ENCODE peak calls at places on chromosomes 16 and 17, in six cellular contexts. U, B, Z, D, O and R are unnamed samples.

GRCh38 chr17:57784226-57784895 is 39.3 kb upstream of the CCDC182 start:
- DNase-seq in U (no peak), B (no peak), Z (no peak), D (no peak), O (no peak), R (no peak)

GRCh38 chr17:38545531-38546225 is 60.1 kb downstream of the SRCIN1 start:
- DNase-seq in U (no peak), B (no peak), Z (no peak), D (no peak), O (no peak), R (no peak)

GRCh38 chr16:31187808-31188189 is 7.9 kb downstream of the FUS start:
- DNase-seq in U (no peak), B (no peak), Z (no peak), D (no peak), O (no peak), R (no peak)

GRCh38 chr16:85757341-85757822 is 6.5 kb upstream of the C16orf74 start:
- DNase-seq in U (no peak), B (no peak), Z (no peak), D (no peak), O (no peak), R (no peak)

GRCh38 chr17:80469667-80470066 is 6.7 kb downstream of the NPTX1 start:
- DNase-seq in U (no peak), B (no peak), Z (no peak), D (no peak), O (no peak), R (no peak)

GRCh38 chr17:64291268-64291851 is 28.3 kb upstream of the TEX2 start:
- DNase-seq in U (no peak), B (no peak), Z (no peak), D (no peak), O (no peak), R (no peak)

GRCh38 chr17:73598131-73598680 is 46.0 kb downstream of the SDK2 start:
- DNase-seq in U (no peak), B (no peak), Z (no peak), D (no peak), O (no peak), R (no peak)

GRCh38 chr16:66503030-66503429 is 46.9 kb downstream of the TK2 start:
- DNase-seq in U (no peak), B (no peak), Z (no peak), D (no peak), O (no peak), R (peak)

GRCh38 chr17:28345420-28346198 is 10.0 kb downstream of the TNFAIP1 start:
- DNase-seq in U (no peak), B (no peak), Z (no peak), D (peak), O (no peak), R (peak)

GRCh38 chr16:27154573-27155521 is 48.5 kb upstream of the KDM8 start:
- DNase-seq in U (peak), B (no peak), Z (no peak), D (peak), O (peak), R (peak)

GRCh38 chr17:18323007-18323406 is 7.9 kb downstream of the SMCR8 start:
- DNase-seq in U (peak), B (no peak), Z (no peak), D (no peak), O (no peak), R (no peak)

GRCh38 chr16:69411064-69411985 is 13.1 kb upstream of the CYB5B start:
- DNase-seq in U (no peak), B (no peak), Z (no peak), D (no peak), O (no peak), R (no peak)

GRCh38 chr16:24766057-24766456 is 36.6 kb downstream of the TNRC6A start:
- DNase-seq in U (no peak), B (no peak), Z (no peak), D (no peak), O (no peak), R (no peak)

GRCh38 chr16:54425681-54426549 is 139.3 kb upstream of the IRX3 start:
- DNase-seq in U (no peak), B (no peak), Z (no peak), D (peak), O (no peak), R (no peak)

GRCh38 chr16:83561876-83562275 is 245.9 kb upstream of the HSBP1 start:
- DNase-seq in U (no peak), B (no peak), Z (no peak), D (no peak), O (peak), R (no peak)

GRCh38 chr16:77043076-77043475 is 147.9 kb upstream of the MON1B start:
- DNase-seq in U (peak), B (no peak), Z (no peak), D (peak), O (no peak), R (no peak)

GRCh38 chr17:78075545-78075944 is 53.0 kb downstream of the TMC6 start:
- DNase-seq in U (no peak), B (no peak), Z (peak), D (no peak), O (no peak), R (no peak)

GRCh38 chr16:70437017-70437581 is 1.8 kb downstream of the ST3GAL2 start:
- DNase-seq in U (no peak), B (no peak), Z (no peak), D (no peak), O (no peak), R (no peak)

GRCh38 chr17:1557355-1558095 is 5.1 kb downstream of the PITPNA start:
- DNase-seq in U (no peak), B (no peak), Z (no peak), D (no peak), O (no peak), R (no peak)

GRCh38 chr17:79622201-79622601 is 11.3 kb upstream of the RBFOX3 start:
- DNase-seq in U (no peak), B (no peak), Z (peak), D (no peak), O (no peak), R (peak)

GRCh38 chr17:76024353-76024752 is 2.8 kb downstream of the EVPL start:
- DNase-seq in U (no peak), B (no peak), Z (no peak), D (no peak), O (no peak), R (no peak)

GRCh38 chr17:12282056-12282455 is 261.4 kb downstream of the MAP2K4 start:
- DNase-seq in U (peak), B (no peak), Z (no peak), D (no peak), O (no peak), R (no peak)

GRCh38 chr16:78955206-78955605 is 645.3 kb downstream of the MAF start:
- DNase-seq in U (no peak), B (no peak), Z (no peak), D (no peak), O (no peak), R (no peak)

GRCh38 chr16:46844771-46845170 is 13.8 kb upstream of the C16orf87 start:
- DNase-seq in U (no peak), B (no peak), Z (no peak), D (no peak), O (no peak), R (no peak)

GRCh38 chr16:89080251-89080853 is 13.3 kb upstream of the ACSF3 start:
- DNase-seq in U (no peak), B (no peak), Z (no peak), D (no peak), O (no peak), R (peak)

GRCh38 chr17:7977039-7977438 is 25.4 kb upstream of the GUCY2D start:
- DNase-seq in U (no peak), B (no peak), Z (no peak), D (no peak), O (no peak), R (peak)

GRCh38 chr17:57422574-57423164 is 166.3 kb downstream of the MSI2 start:
- DNase-seq in U (no peak), B (peak), Z (no peak), D (no peak), O (no peak), R (no peak)

GRCh38 chr16:59597269-59597668 is 863.2 kb upstream of the GOT2 start:
- DNase-seq in U (no peak), B (no peak), Z (no peak), D (no peak), O (no peak), R (no peak)

GRCh38 chr16:10100829-10101228 is 81.4 kb downstream of the GRIN2A start:
- DNase-seq in U (no peak), B (no peak), Z (no peak), D (no peak), O (no peak), R (no peak)

GRCh38 chr16:49528035-49528434 is 154.4 kb downstream of the C16orf78 start:
- DNase-seq in U (no peak), B (no peak), Z (no peak), D (peak), O (no peak), R (no peak)
- H3K4me3 ChIP-seq in U (no peak), B (peak), Z (peak), D (no peak), O (no peak), R (no peak)

DNA sequence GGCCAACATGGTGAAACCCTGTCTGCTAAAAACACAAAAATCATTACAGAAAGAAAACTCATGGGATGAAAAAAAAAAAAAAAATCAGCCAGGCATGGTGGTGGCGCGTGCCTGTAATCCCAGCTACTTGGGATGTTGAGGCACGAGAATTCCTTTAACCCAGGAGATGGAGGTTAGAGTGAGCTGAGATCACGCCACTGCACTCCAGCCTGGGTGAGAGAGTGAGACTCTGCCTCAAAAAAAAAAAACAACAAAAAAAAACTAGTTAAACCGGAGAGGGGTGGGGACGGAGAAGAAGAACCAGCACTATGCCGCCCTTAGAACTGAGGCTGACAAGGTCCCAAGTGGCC is 7.4 kb upstream of the NOTUM start:
- DNase-seq in U (no peak), B (no peak), Z (no peak), D (no peak), O (no peak), R (no peak)
- H3K4me3 ChIP-seq in U (peak), B (peak), Z (peak), D (no peak), O (no peak), R (no peak)

DNA sequence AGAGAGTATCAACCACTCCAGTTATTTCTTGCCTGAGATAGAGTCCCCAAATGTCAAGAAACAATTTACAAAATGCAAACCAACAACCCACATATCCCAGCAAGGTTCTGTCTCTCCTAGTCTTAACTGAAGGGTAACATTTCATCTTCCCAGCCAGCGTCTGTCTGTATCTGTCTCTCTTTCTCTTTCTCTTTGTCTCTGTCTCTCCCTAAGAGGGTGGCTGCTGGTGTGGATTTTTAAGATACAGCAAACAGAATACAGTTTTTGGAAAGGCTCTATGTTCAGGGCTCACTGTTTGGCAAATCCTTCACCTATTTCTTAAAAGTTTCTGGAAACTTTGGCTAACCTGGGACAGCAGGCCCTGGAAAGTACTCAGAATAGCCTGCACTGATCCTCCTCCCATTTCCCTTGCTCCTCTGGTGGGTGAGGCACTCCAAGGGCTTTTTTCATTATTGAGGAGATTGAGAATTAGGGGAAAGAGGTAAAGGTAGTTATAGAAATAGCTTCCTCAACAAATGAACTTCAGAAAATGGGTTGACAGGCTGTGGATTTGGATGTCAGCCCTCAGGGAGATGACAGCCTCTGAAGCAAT is 6.2 kb downstream of the HOXB4 start:
- DNase-seq in U (no peak), B (no peak), Z (no peak), D (no peak), O (no peak), R (no peak)
- H3K4me3 ChIP-seq in U (no peak), B (peak), Z (no peak), D (no peak), O (no peak), R (no peak)

GRCh38 chr17:50534222-50534978 is 1.9 kb downstream of the EPN3 start:
- DNase-seq in U (peak), B (no peak), Z (no peak), D (peak), O (no peak), R (no peak)

GRCh38 chr17:50533185-50533584 is 650 bp downstream of the EPN3 start:
- DNase-seq in U (no peak), B (no peak), Z (no peak), D (no peak), O (no peak), R (no peak)

GRCh38 chr17:50532452-50533024 is at the start of gene EPN3:
- DNase-seq in U (no peak), B (no peak), Z (no peak), D (peak), O (no peak), R (peak)

GRCh38 chr17:50534979-50535326 is 2.4 kb downstream of the EPN3 start:
- DNase-seq in U (no peak), B (no peak), Z (no peak), D (no peak), O (no peak), R (no peak)

DNA sequence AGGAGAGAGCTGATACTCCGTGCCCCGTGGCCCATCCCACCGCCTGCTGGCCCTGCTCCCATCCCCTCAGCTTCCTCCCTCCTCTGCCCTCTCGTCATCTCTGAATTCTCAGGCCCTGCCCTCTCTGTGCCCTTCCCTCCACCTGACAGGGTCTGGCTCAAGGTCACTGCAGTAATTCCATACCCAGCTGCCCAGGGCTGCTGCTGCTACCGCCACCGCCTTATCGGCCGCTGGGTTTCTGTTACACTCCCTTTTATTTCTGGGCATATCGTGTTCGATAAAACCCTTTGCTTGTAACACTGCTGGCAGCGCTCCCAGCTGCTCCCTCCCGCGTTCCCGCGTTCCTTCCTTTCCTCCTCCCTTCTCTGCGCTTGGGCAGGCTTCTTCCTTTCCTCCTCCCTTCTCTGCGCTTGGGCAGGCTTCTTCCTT is 1.2 kb downstream of the EPN3 start:
- DNase-seq in U (no peak), B (no peak), Z (no peak), D (peak), O (no peak), R (peak)
- H3K4me3 ChIP-seq in U (peak), B (peak), Z (peak), D (peak), O (no peak), R (no peak)

GRCh38 chr17:82548681-82549303 is 29.3 kb downstream of the FOXK2 start:
- DNase-seq in U (no peak), B (no peak), Z (no peak), D (peak), O (no peak), R (no peak)
- H3K4me3 ChIP-seq in U (no peak), B (no peak), Z (no peak), D (no peak), O (no peak), R (no peak)